ENCODE peak calls at places on chromosomes 5 and 9, in ten cellular contexts. I, M, P, B, S, N, A, J, L and Z are unnamed samples.

GRCh38 chr5:155167736-155168135 is 154.2 kb downstream of the KIF4B start:
- DNase-seq in J (no peak), I (no peak), N (no peak), L (no peak), S (no peak), B (no peak), A (no peak), P (no peak), M (no peak), Z (no peak)

GRCh38 chr5:128158342-128158741 is 74.8 kb downstream of the SLC12A2 start:
- DNase-seq in S (no peak), J (no peak), P (no peak), B (no peak), L (no peak), N (no peak), M (no peak), I (no peak), A (no peak), Z (no peak)

GRCh38 chr5:127412698-127413097 is 104.7 kb upstream of the PRRC1 start:
- DNase-seq in P (no peak), B (no peak), J (no peak), A (no peak), L (peak), M (no peak), S (no peak), N (no peak), I (no peak), Z (no peak)

GRCh38 chr5:1367149-1367548 is 22.2 kb upstream of the CLPTM1L start:
- DNase-seq in B (peak), I (no peak), J (no peak), M (no peak), S (no peak), P (no peak), N (no peak), L (no peak), A (no peak), Z (no peak)

GRCh38 chr5:110612778-110613396 is 113.6 kb downstream of the TMEM232 start:
- DNase-seq in A (no peak), M (no peak), J (no peak), S (no peak), I (no peak), N (no peak), L (peak), P (no peak), B (no peak), Z (no peak)

GRCh38 chr5:137735531-137736284 is at the start of gene KLHL3:
- DNase-seq in M (peak), A (peak), I (no peak), S (peak), N (peak), P (peak), L (peak), B (peak), J (no peak), Z (no peak)

GRCh38 chr5:150605546-150605945 is 34.9 kb upstream of the SYNPO start:
- DNase-seq in M (no peak), B (no peak), J (no peak), S (no peak), A (no peak), P (peak), I (no peak), L (no peak), N (no peak), Z (no peak)

GRCh38 chr9:129835860-129836223 is 584 bp downstream of the USP20 start:
- DNase-seq in N (no peak), S (no peak), P (no peak), B (no peak), L (peak), I (no peak), M (no peak), A (peak), J (no peak), Z (no peak)

GRCh38 chr5:55701462-55702103 is 10.5 kb downstream of the SLC38A9 start:
- DNase-seq in I (no peak), B (no peak), N (no peak), S (no peak), M (no peak), A (no peak), P (no peak), L (no peak), J (no peak), Z (no peak)

GRCh38 chr5:143837306-143837848 is 25.4 kb downstream of the HMHB1 start:
- DNase-seq in A (no peak), J (no peak), L (peak), S (no peak), P (no peak), B (no peak), I (no peak), M (no peak), N (no peak), Z (no peak)

GRCh38 chr9:97703437-97704326 is 6.5 kb upstream of the XPA start:
- DNase-seq in L (peak), P (no peak), M (no peak), N (peak), S (no peak), A (peak), J (no peak), B (no peak), I (peak), Z (peak)

GRCh38 chr5:73789851-73790281 is 163.9 kb downstream of the ARHGEF28 start:
- DNase-seq in M (no peak), I (no peak), P (no peak), L (no peak), J (no peak), S (no peak), B (no peak), N (no peak), A (peak), Z (no peak)

GRCh38 chr9:6239694-6240093 is 24.1 kb downstream of the IL33 start:
- DNase-seq in I (no peak), L (no peak), J (no peak), P (no peak), M (no peak), B (no peak), N (peak), S (no peak), A (no peak), Z (no peak)

GRCh38 chr5:11797132-11797531 is 107.1 kb downstream of the CTNND2 start:
- DNase-seq in I (no peak), M (no peak), N (no peak), P (no peak), S (no peak), L (peak), A (no peak), J (no peak), B (no peak), Z (no peak)

GRCh38 chr5:136034976-136035375 is 6.2 kb downstream of the TGFBI start:
- DNase-seq in N (no peak), B (no peak), A (no peak), J (no peak), S (no peak), L (no peak), P (no peak), M (no peak), I (no peak), Z (no peak)

GRCh38 chr9:6557883-6558282 is 87.6 kb downstream of the GLDC start:
- DNase-seq in S (no peak), A (peak), I (no peak), N (no peak), J (no peak), M (peak), L (peak), P (no peak), B (no peak), Z (no peak)

GRCh38 chr5:82386576-82386975 is 108.4 kb upstream of the RPS23 start:
- DNase-seq in L (no peak), M (no peak), P (no peak), J (no peak), B (no peak), I (no peak), A (no peak), N (no peak), S (no peak), Z (no peak)

GRCh38 chr5:44774279-44774880 is 34.4 kb upstream of the MRPS30 start:
- DNase-seq in B (no peak), A (peak), L (peak), S (no peak), P (no peak), I (peak), J (peak), M (no peak), N (peak), Z (no peak)

GRCh38 chr9:100601216-100601615 is 23.3 kb downstream of the CAVIN4 start:
- DNase-seq in N (peak), A (peak), M (no peak), S (no peak), I (peak), P (no peak), J (no peak), B (no peak), L (peak), Z (no peak)

GRCh38 chr9:131402073-131402472 is 8.2 kb downstream of the PRRC2B start:
- DNase-seq in I (no peak), L (no peak), B (peak), J (no peak), P (no peak), N (peak), A (no peak), M (no peak), S (no peak), Z (no peak)
- H3K27ac ChIP-seq in I (no peak), L (peak), B (peak), J (no peak), P (peak), N (peak), A (peak), M (peak), S (no peak), Z (peak)

GRCh38 chr5:72400950-72401349 is 80.8 kb downstream of the PTCD2 start:
- DNase-seq in B (no peak), S (no peak), L (no peak), N (no peak), I (no peak), J (no peak), P (no peak), M (no peak), A (no peak), Z (no peak)
- H3K27ac ChIP-seq in B (no peak), S (no peak), L (no peak), N (no peak), I (no peak), J (no peak), P (no peak), M (no peak), A (no peak), Z (no peak)

DNA sequence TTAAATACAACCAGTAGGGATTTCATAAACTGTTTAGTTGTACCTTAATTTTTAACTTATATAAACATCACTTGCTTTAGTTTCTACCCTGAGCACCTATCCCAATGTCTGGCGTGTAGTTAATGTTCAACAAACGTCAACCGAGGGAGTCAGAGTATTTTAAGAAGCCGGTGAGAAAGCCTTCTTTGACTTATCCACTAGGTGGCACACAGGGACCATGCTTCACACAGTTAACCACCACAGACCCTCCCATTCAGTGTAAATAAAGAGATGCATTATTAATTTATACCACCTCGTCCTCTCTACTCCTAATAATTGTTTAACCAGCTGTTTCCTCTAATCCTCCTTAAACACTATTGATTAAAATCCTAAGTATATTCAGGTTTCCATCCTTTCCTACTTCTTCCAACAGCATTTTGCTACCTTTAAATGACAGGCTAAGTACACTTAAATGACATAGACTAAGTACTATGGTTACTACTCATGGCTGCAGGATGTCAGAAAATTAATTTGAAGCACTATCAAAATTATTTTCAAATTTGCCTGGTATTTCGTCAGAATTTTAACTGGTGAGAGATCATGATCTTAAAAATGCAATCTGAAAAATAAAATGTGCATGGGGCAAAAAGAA is 2.3 kb downstream of the HAPLN1 start:
- DNase-seq in N (peak), M (no peak), I (peak), S (no peak), L (peak), B (no peak), P (no peak), A (peak), J (no peak), Z (peak)
- H3K27ac ChIP-seq in N (no peak), M (no peak), I (no peak), S (no peak), L (no peak), B (no peak), P (no peak), A (no peak), J (no peak), Z (no peak)

DNA sequence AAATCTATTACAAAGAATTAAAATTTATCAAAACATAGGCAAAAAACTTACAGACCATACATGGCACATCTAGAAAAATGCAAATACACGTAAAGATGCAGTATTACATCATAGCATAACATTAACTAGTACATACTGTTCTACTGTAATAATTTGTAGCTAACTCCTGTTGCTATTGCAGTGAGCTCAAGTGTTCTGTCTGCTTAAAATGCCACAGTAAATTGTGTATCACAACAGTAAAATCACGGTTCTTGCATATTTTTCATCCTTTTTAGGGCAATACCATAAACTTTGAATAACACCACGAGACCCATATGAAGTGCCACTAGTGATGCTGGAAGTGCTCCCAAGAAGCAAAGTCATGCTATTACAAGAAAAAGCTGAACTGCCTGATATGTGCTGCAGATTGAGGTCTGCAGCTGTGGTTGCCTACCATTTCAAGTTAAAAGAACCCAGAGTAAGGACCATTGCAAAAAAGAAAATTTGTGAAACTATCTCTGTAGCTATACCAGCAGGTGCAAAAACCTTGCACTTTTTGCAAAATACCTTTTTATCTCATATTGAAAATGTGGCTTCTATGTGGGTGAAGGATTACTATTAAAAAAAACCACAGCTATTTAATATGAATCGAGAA is 14.2 kb downstream of the HOMER1 start:
- DNase-seq in M (no peak), A (no peak), P (no peak), S (no peak), B (no peak), I (no peak), N (no peak), L (no peak), J (no peak), Z (no peak)
- H3K27ac ChIP-seq in M (no peak), A (no peak), P (peak), S (no peak), B (no peak), I (no peak), N (no peak), L (no peak), J (no peak), Z (no peak)

GRCh38 chr5:59123595-59124561 is 541.0 kb downstream of the RAB3C start:
- DNase-seq in N (no peak), M (no peak), J (no peak), P (no peak), I (no peak), L (no peak), B (no peak), A (no peak), S (no peak), Z (no peak)
- H3K27ac ChIP-seq in N (no peak), M (no peak), J (no peak), P (peak), I (no peak), L (no peak), B (no peak), A (no peak), S (peak), Z (no peak)

DNA sequence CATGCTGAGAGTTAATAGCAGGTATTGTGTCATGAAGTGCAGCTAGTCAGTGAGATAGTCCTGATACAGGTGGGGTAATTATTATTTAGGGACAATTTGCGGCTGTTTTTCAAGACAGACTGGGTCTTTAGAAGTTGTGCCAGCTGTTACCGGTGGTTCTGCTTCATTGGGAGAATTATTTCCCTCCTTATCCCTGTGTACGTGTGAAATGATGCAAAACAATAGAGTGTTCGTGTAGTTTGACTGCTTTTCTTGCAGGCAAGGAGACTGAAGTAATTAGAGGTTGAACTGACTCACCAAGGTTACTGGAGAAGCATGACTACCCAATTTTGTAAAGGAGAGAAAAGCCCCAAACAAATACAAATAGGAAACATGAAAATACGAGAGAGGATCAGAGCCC is 101.7 kb downstream of the ARRDC3 start:
- DNase-seq in L (no peak), S (no peak), N (peak), B (no peak), P (no peak), M (no peak), J (no peak), A (peak), I (peak), Z (no peak)
- H3K27ac ChIP-seq in L (peak), S (no peak), N (peak), B (no peak), P (peak), M (no peak), J (no peak), A (peak), I (peak), Z (peak)

DNA sequence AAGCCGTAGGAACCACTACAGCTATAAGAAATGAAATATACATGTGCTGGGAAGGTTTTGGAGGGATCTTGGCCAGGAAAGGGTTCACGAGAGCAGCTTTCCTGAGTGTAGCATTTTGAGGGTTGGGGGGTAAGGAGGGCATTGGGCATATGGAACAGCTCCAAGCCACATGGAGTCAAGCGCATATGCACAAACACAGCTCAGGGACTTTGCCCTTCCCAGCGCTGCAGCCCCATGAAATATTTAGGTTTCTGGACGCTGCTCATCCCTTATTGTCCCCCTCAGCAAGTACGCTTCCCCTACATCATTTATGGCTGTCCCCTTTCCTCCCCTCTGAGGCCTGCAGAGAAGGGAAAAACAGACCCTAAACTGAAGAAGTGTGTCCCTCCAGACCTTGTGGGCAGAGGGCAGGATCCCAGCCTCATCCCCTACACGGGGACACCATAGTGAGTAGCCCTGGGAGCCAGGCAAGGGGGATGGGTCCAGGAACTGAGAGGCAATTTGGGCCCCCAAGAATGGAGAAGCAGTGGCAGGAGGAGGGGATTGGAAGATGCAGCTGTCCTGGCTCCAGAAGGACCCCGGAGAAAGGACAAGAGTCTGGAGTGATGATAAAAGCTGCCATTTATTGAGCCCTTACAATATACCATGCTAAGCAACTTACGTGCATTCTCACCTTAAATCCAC is 33.7 kb downstream of the PCDH1 start:
- DNase-seq in A (no peak), B (no peak), I (no peak), M (no peak), L (no peak), N (no peak), P (no peak), J (no peak), S (no peak), Z (no peak)
- H3K27ac ChIP-seq in A (no peak), B (no peak), I (no peak), M (no peak), L (no peak), N (no peak), P (peak), J (no peak), S (no peak), Z (no peak)